ENCODE peak calls at places on chromosomes 12 and 14, in five cellular contexts. G is keratinocyte, K is A549, S is pancreas, V is uterus. J is an unnamed sample.

GRCh38 chr14:58107947-58108552 is 44.0 kb downstream of the ARMH4 start:
- DNase-seq in G (peak; percentile 11), K (peak; percentile 76), S (no peak), V (peak; percentile 34), J (peak; percentile 4)

GRCh38 chr14:38762845-38763244 is 340.2 kb downstream of the SEC23A start:
- DNase-seq in G (no peak), K (no peak), S (no peak), V (no peak), J (no peak)

GRCh38 chr12:18054925-18055324 is 35.1 kb downstream of the RERGL start:
- DNase-seq in G (no peak), K (no peak), S (no peak), V (no peak), J (no peak)

GRCh38 chr14:91264151-91265150 is 19.9 kb upstream of the GPR68 start:
- DNase-seq in G (no peak), K (no peak), S (peak; percentile 64), V (no peak), J (no peak)

GRCh38 chr14:104316121-104316722 is 177.8 kb downstream of the KIF26A start:
- DNase-seq in G (no peak), K (no peak), S (peak; percentile 44), V (no peak), J (no peak)

GRCh38 chr14:65098586-65098985 is 3.7 kb downstream of the MAX start:
- DNase-seq in G (no peak), K (no peak), S (no peak), V (no peak), J (no peak)

GRCh38 chr12:129901256-129901655 is 2.6 kb downstream of the TMEM132D start:
- DNase-seq in G (no peak), K (no peak), S (no peak), V (no peak), J (no peak)

GRCh38 chr14:21978184-21978998 is 304.8 kb upstream of the OR4E1 start:
- DNase-seq in G (no peak), K (peak; percentile 62), S (no peak), V (peak; percentile 19), J (peak; percentile 48)

GRCh38 chr14:78278464-78278863 is 108.3 kb downstream of the NRXN3 start:
- DNase-seq in G (no peak), K (no peak), S (no peak), V (no peak), J (no peak)

GRCh38 chr14:94345344-94346072 is 22.4 kb upstream of the SERPINA6 start:
- DNase-seq in G (peak; percentile 52), K (peak; percentile 81), S (no peak), V (no peak), J (no peak)

GRCh38 chr14:36553650-36554260 is 28.7 kb downstream of the NKX2-8 start:
- DNase-seq in G (no peak), K (peak; percentile 64), S (no peak), V (no peak), J (peak; percentile 16)

GRCh38 chr12:1859643-1860042 is 39.3 kb downstream of the LRTM2 start:
- DNase-seq in G (no peak), K (peak; percentile 16), S (no peak), V (peak; percentile 6), J (no peak)

GRCh38 chr14:24146622-24146977 is 190 bp upstream of the PSME2 start:
- DNase-seq in G (peak; percentile 83), K (peak; percentile 97), S (peak; percentile 96), V (peak; percentile 94), J (peak; percentile 91)

GRCh38 chr12:111330800-111331752 is 37.8 kb downstream of the PHETA1 start:
- DNase-seq in G (no peak), K (peak; percentile 74), S (no peak), V (no peak), J (peak; percentile 29)

GRCh38 chr12:76064904-76065303 is 19.6 kb downstream of the NAP1L1 start:
- DNase-seq in G (no peak), K (no peak), S (no peak), V (no peak), J (no peak)

DNA sequence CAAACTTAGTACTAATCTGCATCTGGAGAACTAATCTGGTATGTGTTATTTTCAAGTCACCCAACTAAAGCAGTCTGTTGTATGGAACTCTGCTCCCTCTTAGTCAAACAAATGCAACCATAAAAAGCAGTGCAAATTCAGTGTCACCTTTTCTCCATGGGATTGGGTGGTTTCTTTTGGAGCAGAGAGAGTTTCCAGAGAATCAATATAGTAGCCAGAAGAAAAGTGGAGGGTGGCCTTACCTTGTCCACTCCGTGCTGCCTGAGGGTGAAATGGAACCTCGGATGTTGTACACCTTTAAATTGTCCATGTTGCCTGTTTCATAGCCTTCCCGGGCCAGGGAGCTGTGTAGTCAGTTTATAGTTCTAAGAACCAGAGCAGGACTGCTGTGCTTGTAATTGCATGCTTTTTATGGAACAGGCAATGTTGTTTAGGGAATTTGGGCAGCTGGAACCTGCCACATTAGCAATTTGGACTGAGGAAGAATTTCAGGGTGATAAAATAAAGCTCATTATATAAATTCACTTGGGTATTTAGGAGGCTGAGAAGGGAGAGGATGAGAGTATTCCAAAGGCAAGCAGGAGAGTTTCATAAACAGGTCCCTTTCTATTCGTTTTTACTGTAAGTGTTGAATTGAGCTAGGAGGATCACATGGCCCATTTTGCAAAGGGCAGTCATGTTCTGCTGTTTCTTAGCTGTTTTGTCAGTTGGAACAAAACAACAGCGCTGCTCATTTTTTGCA is 60.5 kb downstream of the CRADD start:
- DNase-seq in G (no peak), K (no peak), S (no peak), V (no peak), J (no peak)
- H3K4me1 ChIP-seq in G (peaks cover 11% of the 10 kb centered on the region), K (peaks cover 29% of the 10 kb centered on the region), S (peaks cover 23% of the 10 kb centered on the region), V (no peaks in the 10 kb centered on the region), J (peaks cover 4% of the 10 kb centered on the region)

DNA sequence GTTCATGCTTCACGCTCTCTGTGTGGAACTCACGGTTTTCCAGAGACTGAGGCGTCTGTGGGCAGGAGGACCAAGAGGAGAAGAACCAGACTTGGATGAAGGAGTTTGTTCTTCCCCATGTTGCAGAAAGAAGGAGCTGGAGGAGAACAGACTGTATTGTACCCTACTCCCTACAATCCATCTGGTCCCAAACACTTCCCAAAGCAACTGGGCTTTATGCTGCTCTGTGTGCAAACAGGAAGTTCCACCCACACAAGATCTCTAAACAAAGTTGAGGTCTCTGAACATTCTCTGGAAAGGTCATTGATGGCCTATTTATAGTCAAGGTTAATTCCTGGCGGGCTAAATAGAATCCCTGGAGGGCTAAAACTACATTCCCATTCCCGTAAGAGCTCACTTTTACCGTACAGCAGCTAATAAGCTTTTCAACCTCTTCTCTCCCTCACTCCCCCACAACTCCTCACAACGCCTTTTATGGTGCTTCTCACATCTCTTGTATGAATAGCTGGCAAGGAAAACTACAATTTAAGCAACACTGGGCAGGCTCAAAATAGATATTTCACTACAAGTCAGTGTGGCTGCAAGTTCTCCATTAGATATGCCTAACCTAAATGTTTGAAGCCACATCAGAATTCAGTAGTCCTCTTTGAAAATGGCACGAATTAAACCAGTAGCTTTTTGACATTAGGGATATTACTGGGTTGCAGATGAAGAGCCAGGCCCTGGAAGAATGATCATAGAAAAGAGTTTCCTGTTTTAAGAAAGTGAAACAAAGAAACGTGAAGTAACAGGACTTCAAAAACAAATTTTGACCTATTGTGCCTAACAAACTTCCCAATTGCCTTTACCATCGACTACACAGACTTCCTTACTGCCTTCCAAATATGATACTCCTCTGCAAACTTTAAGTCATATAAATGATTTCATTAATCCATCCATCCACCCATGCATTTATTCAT is at the start of gene A2M:
- DNase-seq in G (no peak), K (no peak), S (no peak), V (peak; percentile 51), J (no peak)
- H3K4me3 ChIP-seq in G (no peak within 1 kb of the TSS), K (no peak within 1 kb of the TSS), S (peak within 1 kb of the TSS; percentile 8), V (peak within 1 kb of the TSS; percentile 46), J (no peak within 1 kb of the TSS)

GRCh38 chr12:42987216-42987631 is 397.7 kb upstream of the PRICKLE1 start:
- DNase-seq in G (no peak), K (no peak), S (no peak), V (no peak), J (no peak)

GRCh38 chr12:42985506-42985905 is 396.0 kb upstream of the PRICKLE1 start:
- DNase-seq in G (no peak), K (no peak), S (no peak), V (no peak), J (peak; percentile 29)

GRCh38 chr12:42990387-42990786 is 400.8 kb upstream of the PRICKLE1 start:
- DNase-seq in G (no peak), K (no peak), S (no peak), V (no peak), J (no peak)
- H3K4me1 ChIP-seq in G (no peaks in the 10 kb centered on the region), K (no peaks in the 10 kb centered on the region), S (no peaks in the 10 kb centered on the region), V (no peaks in the 10 kb centered on the region), J (no peaks in the 10 kb centered on the region)

DNA sequence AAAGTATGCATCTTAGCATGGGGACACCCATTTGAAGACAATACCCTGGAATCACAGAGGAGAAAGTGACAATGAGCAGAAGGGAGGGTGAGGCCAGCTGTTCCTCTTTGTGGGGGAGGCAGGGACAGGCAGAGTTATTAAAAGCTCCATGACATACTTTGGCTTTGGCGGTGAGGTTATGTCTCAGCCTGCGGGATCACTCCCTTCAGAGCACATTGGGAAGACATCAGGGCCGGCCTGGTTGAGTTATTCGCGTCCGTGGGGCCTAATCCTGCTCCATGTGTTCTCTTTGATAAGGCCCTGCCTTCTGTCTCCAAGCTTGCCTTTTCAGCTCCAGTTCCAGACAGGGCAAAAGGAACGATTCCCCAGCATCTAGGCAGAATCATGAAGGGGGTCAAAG is 98.8 kb upstream of the NTF3 start:
- DNase-seq in G (no peak), K (no peak), S (no peak), V (no peak), J (no peak)
- H3K4me3 ChIP-seq in G (no peak overlapping the region), K (no peak overlapping the region), S (no peak overlapping the region), V (no peak overlapping the region), J (no peak overlapping the region)

DNA sequence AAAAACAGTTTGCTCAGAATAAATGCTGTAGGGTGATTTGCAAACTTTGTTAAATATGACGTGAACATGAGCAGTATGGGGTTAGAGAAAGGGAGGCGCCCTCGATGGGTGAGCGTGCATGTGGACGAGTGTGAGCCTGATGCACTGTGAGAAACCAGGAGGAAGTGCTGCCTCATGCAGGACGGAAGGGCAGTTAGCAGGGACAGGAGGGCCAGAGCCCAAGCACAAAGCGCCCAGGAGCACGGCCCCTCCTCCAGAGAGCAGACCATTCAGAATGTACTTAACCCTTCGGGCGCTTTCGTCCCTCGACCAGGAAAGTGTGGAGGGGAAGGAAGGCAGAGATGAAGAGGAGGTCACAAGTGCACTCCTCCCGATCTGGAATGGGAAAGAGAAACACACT is 44.9 kb downstream of the TCHP start:
- DNase-seq in G (no peak), K (peak; percentile 23), S (no peak), V (no peak), J (peak; percentile 64)
- H3K4me1 ChIP-seq in G (no peaks in the 10 kb centered on the region), K (no peaks in the 10 kb centered on the region), S (peaks cover 41% of the 10 kb centered on the region), V (no peaks in the 10 kb centered on the region), J (peaks cover 7% of the 10 kb centered on the region)

DNA sequence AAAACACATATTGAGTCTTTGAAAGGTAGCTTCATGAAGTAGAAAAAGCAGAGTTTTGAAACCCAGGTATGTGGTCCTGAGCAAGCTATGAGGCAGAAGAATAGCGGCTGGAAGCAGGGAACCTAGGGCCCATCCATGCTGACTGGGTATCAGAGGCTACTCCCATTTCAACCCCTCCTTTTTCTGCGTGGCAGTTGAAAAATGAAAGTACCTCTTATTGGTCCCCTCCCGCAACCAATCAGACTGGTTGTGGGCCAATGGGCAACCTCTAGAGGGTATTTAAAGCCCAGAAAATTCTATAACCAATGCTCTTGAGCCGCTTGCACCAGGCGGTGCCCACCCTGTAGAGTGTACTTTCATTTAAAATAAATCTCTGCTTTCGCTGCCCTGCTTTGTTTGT is 1.6 kb upstream of the SNRPF start:
- DNase-seq in G (no peak), K (peak; percentile 20), S (no peak), V (no peak), J (no peak)
- H3K4me3 ChIP-seq in G (no peak overlapping the region), K (no peak overlapping the region), S (no peak overlapping the region), V (no peak overlapping the region), J (no peak overlapping the region)